ENCODE peak calls at places on chromosomes 2 and 18, in ten cellular contexts. One of them, this sample, is unnamed.
A peak's percentile ranks its signal among the peaks of the same experiment; 100 is the strongest.

GRCh38 chr18:7697306-7697705 is 130.2 kb downstream of the PTPRM start:
- DNase-seq in left cardiac atrium: no peak
- DNase-seq in T-helper 2 cell: no peak
- DNase-seq in WTC11: no peak
- DNase-seq in HFFc6: no peak
- DNase-seq in H9: no peak
- DNase-seq in astrocyte of the cerebellum: no peak
- DNase-seq in epithelial cell of esophagus: no peak
- DNase-seq in pons: no peak
- DNase-seq in adrenal gland: no peak
- DNase-seq in this sample: no peak

GRCh38 chr2:224016963-224017362 is 22.1 kb downstream of the SERPINE2 start:
- DNase-seq in left cardiac atrium: no peak
- DNase-seq in T-helper 2 cell: no peak
- DNase-seq in WTC11: no peak
- DNase-seq in HFFc6: no peak
- DNase-seq in H9: no peak
- DNase-seq in astrocyte of the cerebellum: no peak
- DNase-seq in epithelial cell of esophagus: peak; percentile 77
- DNase-seq in pons: no peak
- DNase-seq in adrenal gland: no peak
- DNase-seq in this sample: no peak

GRCh38 chr2:232537499-232537898 is 2.0 kb upstream of the CHRNG start:
- DNase-seq in left cardiac atrium: no peak
- DNase-seq in T-helper 2 cell: no peak
- DNase-seq in WTC11: no peak
- DNase-seq in HFFc6: no peak
- DNase-seq in H9: no peak
- DNase-seq in astrocyte of the cerebellum: no peak
- DNase-seq in epithelial cell of esophagus: no peak
- DNase-seq in pons: no peak
- DNase-seq in adrenal gland: peak; percentile 0
- DNase-seq in this sample: no peak

GRCh38 chr18:52903858-52904257 is 563.9 kb downstream of the DCC start:
- DNase-seq in left cardiac atrium: no peak
- DNase-seq in T-helper 2 cell: no peak
- DNase-seq in WTC11: peak; percentile 64
- DNase-seq in HFFc6: no peak
- DNase-seq in H9: peak; percentile 43
- DNase-seq in astrocyte of the cerebellum: no peak
- DNase-seq in epithelial cell of esophagus: peak; percentile 43
- DNase-seq in pons: peak; percentile 67
- DNase-seq in adrenal gland: peak; percentile 11
- DNase-seq in this sample: peak; percentile 36

GRCh38 chr2:142131016-142131714 is at the start of gene LRP1B:
- DNase-seq in left cardiac atrium: peak; percentile 22
- DNase-seq in T-helper 2 cell: no peak
- DNase-seq in WTC11: peak; percentile 33
- DNase-seq in HFFc6: no peak
- DNase-seq in H9: peak; percentile 53
- DNase-seq in astrocyte of the cerebellum: peak; percentile 13
- DNase-seq in epithelial cell of esophagus: peak; percentile 16
- DNase-seq in pons: peak; percentile 78
- DNase-seq in adrenal gland: peak; percentile 18
- DNase-seq in this sample: peak; percentile 61

GRCh38 chr2:27041708-27042107 is 8.9 kb downstream of the TMEM214 start:
- DNase-seq in left cardiac atrium: no peak
- DNase-seq in T-helper 2 cell: no peak
- DNase-seq in WTC11: no peak
- DNase-seq in HFFc6: peak; percentile 13
- DNase-seq in H9: no peak
- DNase-seq in astrocyte of the cerebellum: no peak
- DNase-seq in epithelial cell of esophagus: no peak
- DNase-seq in pons: no peak
- DNase-seq in adrenal gland: peak; percentile 51
- DNase-seq in this sample: no peak

GRCh38 chr2:44836174-44836573 is 105.3 kb upstream of the SIX3 start:
- DNase-seq in left cardiac atrium: no peak
- DNase-seq in T-helper 2 cell: no peak
- DNase-seq in WTC11: no peak
- DNase-seq in HFFc6: no peak
- DNase-seq in H9: no peak
- DNase-seq in astrocyte of the cerebellum: no peak
- DNase-seq in epithelial cell of esophagus: no peak
- DNase-seq in pons: no peak
- DNase-seq in adrenal gland: no peak
- DNase-seq in this sample: no peak

GRCh38 chr18:75111673-75112485 is 97.1 kb downstream of the PTGR3 start:
- DNase-seq in left cardiac atrium: no peak
- DNase-seq in T-helper 2 cell: no peak
- DNase-seq in WTC11: no peak
- DNase-seq in HFFc6: no peak
- DNase-seq in H9: no peak
- DNase-seq in astrocyte of the cerebellum: no peak
- DNase-seq in epithelial cell of esophagus: peak; percentile 2
- DNase-seq in pons: no peak
- DNase-seq in adrenal gland: no peak
- DNase-seq in this sample: no peak

GRCh38 chr2:30336978-30337841 is 105.9 kb downstream of the LBH start:
- DNase-seq in left cardiac atrium: no peak
- DNase-seq in T-helper 2 cell: peak; percentile 59
- DNase-seq in WTC11: no peak
- DNase-seq in HFFc6: no peak
- DNase-seq in H9: no peak
- DNase-seq in astrocyte of the cerebellum: no peak
- DNase-seq in epithelial cell of esophagus: no peak
- DNase-seq in pons: no peak
- DNase-seq in adrenal gland: no peak
- DNase-seq in this sample: no peak

GRCh38 chr2:200966770-200967169 is 3.3 kb upstream of the ORC2 start:
- DNase-seq in left cardiac atrium: no peak
- DNase-seq in T-helper 2 cell: no peak
- DNase-seq in WTC11: no peak
- DNase-seq in HFFc6: peak; percentile 86
- DNase-seq in H9: no peak
- DNase-seq in astrocyte of the cerebellum: peak; percentile 47
- DNase-seq in epithelial cell of esophagus: peak; percentile 87
- DNase-seq in pons: no peak
- DNase-seq in adrenal gland: no peak
- DNase-seq in this sample: peak; percentile 23

GRCh38 chr2:127570282-127571250 is 35.1 kb downstream of the MYO7B start:
- DNase-seq in left cardiac atrium: peak; percentile 46
- DNase-seq in T-helper 2 cell: no peak
- DNase-seq in WTC11: no peak
- DNase-seq in HFFc6: peak; percentile 23
- DNase-seq in H9: peak; percentile 24
- DNase-seq in astrocyte of the cerebellum: no peak
- DNase-seq in epithelial cell of esophagus: peak; percentile 30
- DNase-seq in pons: no peak
- DNase-seq in adrenal gland: peak; percentile 33
- DNase-seq in this sample: peak; percentile 32

GRCh38 chr2:185475868-185476267 is 262.7 kb upstream of the FSIP2 start:
- DNase-seq in left cardiac atrium: no peak
- DNase-seq in T-helper 2 cell: no peak
- DNase-seq in WTC11: no peak
- DNase-seq in HFFc6: no peak
- DNase-seq in H9: no peak
- DNase-seq in astrocyte of the cerebellum: no peak
- DNase-seq in epithelial cell of esophagus: no peak
- DNase-seq in pons: no peak
- DNase-seq in adrenal gland: no peak
- DNase-seq in this sample: no peak

GRCh38 chr2:83756219-83756618 is 702.9 kb downstream of the SUCLG1 start:
- DNase-seq in left cardiac atrium: no peak
- DNase-seq in T-helper 2 cell: no peak
- DNase-seq in WTC11: no peak
- DNase-seq in HFFc6: no peak
- DNase-seq in H9: no peak
- DNase-seq in astrocyte of the cerebellum: no peak
- DNase-seq in epithelial cell of esophagus: no peak
- DNase-seq in pons: no peak
- DNase-seq in adrenal gland: no peak
- DNase-seq in this sample: no peak

This sample was measured in PC-9.